ENCODE peak calls at places on chromosomes 11 and 22, in seven cellular contexts. K is stimulated activated naive B cell treated with anti-CD40 and anti-IgM and Interleukin-4, amounts not matched to agents 10 μg/mL and 1 μg/mL and 100 μg/mL, for 72 hours; D is DMS153; N is anterior cingulate cortex; E is lung; L is heart left ventricle; Z is activated T-cell treated with anti-CD3 and anti-CD28 coated beads, Interleukin-2, amount 50 U/mL, for 72 hours. Q is an unnamed sample.

GRCh38 chr11:106457727-106458126 is 380.3 kb downstream of the AASDHPPT start:
- DNase-seq in K (no peak), D (no peak), N (no peak), E (no peak), L (no peak), Z (no peak), Q (no peak)

GRCh38 chr11:46520971-46521745 is 72.7 kb downstream of the AMBRA1 start:
- DNase-seq in K (no peak), D (no peak), N (no peak), E (no peak), L (no peak), Z (no peak), Q (no peak)

GRCh38 chr22:43996170-43996980 is 27.7 kb upstream of the PARVB start:
- DNase-seq in K (peak; percentile 68), D (no peak), N (peak; percentile 12), E (peak; percentile 56), L (peak; percentile 70), Z (peak; percentile 76), Q (peak; percentile 79)

GRCh38 chr22:42863349-42863911 is 6.4 kb upstream of the ARFGAP3 start:
- DNase-seq in K (peak; percentile 57), D (no peak), N (no peak), E (no peak), L (no peak), Z (peak; percentile 40), Q (no peak)

GRCh38 chr11:111941963-111942362 is 4.8 kb downstream of the DIXDC1 start:
- DNase-seq in K (no peak), D (no peak), N (peak; percentile 38), E (no peak), L (peak; percentile 61), Z (no peak), Q (peak; percentile 70)

GRCh38 chr11:66266378-66267038 is 1.9 kb upstream of the RAB1B start:
- DNase-seq in K (no peak), D (no peak), N (no peak), E (no peak), L (no peak), Z (no peak), Q (peak; percentile 44)

GRCh38 chr22:48627203-48627602 is 1200.5 kb downstream of the BRD1 start:
- DNase-seq in K (no peak), D (no peak), N (peak; percentile 25), E (no peak), L (no peak), Z (no peak), Q (no peak)

GRCh38 chr11:14422052-14422813 is 63.2 kb upstream of the RRAS2 start:
- DNase-seq in K (no peak), D (peak; percentile 53), N (peak; percentile 62), E (peak; percentile 78), L (peak; percentile 86), Z (no peak), Q (peak; percentile 92)

GRCh38 chr11:76634934-76635333 is 35.6 kb downstream of the LRRC32 start:
- DNase-seq in K (no peak), D (no peak), N (no peak), E (no peak), L (no peak), Z (no peak), Q (no peak)

GRCh38 chr11:109121173-109121938 is 300.6 kb upstream of the C11orf87 start:
- DNase-seq in K (no peak), D (no peak), N (no peak), E (no peak), L (no peak), Z (no peak), Q (no peak)

GRCh38 chr11:2581931-2582435 is 117.8 kb downstream of the KCNQ1OT1 start:
- DNase-seq in K (no peak), D (no peak), N (no peak), E (no peak), L (peak; percentile 16), Z (no peak), Q (peak; percentile 29)

GRCh38 chr22:49946612-49947295 is 13.8 kb upstream of the PIM3 start:
- DNase-seq in K (no peak), D (no peak), N (no peak), E (no peak), L (no peak), Z (no peak), Q (no peak)

Q was measured in left ventricle myocardium superior.